ENCODE peak calls at places on chromosomes 5 and 9, in six cellular contexts. T is HCT116; V is bronchial epithelial cell; Y is pulmonary artery endothelial cell; R is RPMI8226; C is activated CD4-positive, alpha-beta T cell treated with anti-CD3 and anti-CD28 coated beads, Interleukin-2, amount 10 ng/mL, durations not matched to agents 7 days and 5 days. N is an unnamed sample.

GRCh38 chr5:150999704-151000452 is 20.5 kb upstream of the GPX3 start:
- DNase-seq in C (no peak), V (peak), T (no peak), R (no peak), Y (no peak), N (peak)

GRCh38 chr9:122477826-122478225 is at the start of gene OR1J1:
- DNase-seq in T (no peak), R (no peak), V (no peak), C (no peak), Y (no peak), N (no peak)

GRCh38 chr9:2800385-2801179 is 43.3 kb downstream of the PUM3 start:
- DNase-seq in C (no peak), T (no peak), R (no peak), Y (no peak), V (peak), N (no peak)

GRCh38 chr9:107539427-107540154 is 50.0 kb upstream of the KLF4 start:
- DNase-seq in C (no peak), T (no peak), Y (no peak), V (no peak), R (peak), N (no peak)

GRCh38 chr5:79261907-79262306 is 26.0 kb downstream of the JMY start:
- DNase-seq in T (no peak), Y (no peak), C (no peak), R (no peak), V (no peak), N (no peak)

GRCh38 chr5:142966146-142966455 is 195.9 kb downstream of the ARHGAP26 start:
- DNase-seq in V (peak), C (no peak), R (no peak), Y (no peak), T (no peak), N (no peak)

GRCh38 chr9:128323192-128323730 is 622 bp downstream of the COQ4 start:
- DNase-seq in Y (no peak), T (no peak), C (no peak), V (peak), R (no peak), N (no peak)

GRCh38 chr5:36073595-36074216 is 7.0 kb upstream of the UGT3A2 start:
- DNase-seq in V (peak), R (peak), Y (no peak), T (peak), C (peak), N (no peak)

GRCh38 chr9:95134457-95134881 is 183.0 kb downstream of the FANCC start:
- DNase-seq in Y (no peak), C (no peak), V (no peak), T (no peak), R (no peak), N (no peak)

GRCh38 chr5:133220851-133221674 is 169.2 kb downstream of the HSPA4 start:
- DNase-seq in R (no peak), V (no peak), Y (no peak), T (no peak), C (no peak), N (no peak)

GRCh38 chr5:149141957-149142851 is 911 bp downstream of the ABLIM3 start:
- DNase-seq in V (no peak), Y (no peak), T (no peak), C (no peak), R (no peak), N (no peak)

GRCh38 chr9:113520109-113520642 is 56.6 kb downstream of the RGS3 start:
- DNase-seq in R (no peak), V (peak), Y (peak), C (peak), T (no peak), N (no peak)